ENCODE peak calls at places on chromosomes 3 and 15, in four cellular contexts. C, D, Q and M are unnamed samples.

GRCh38 chr15:71730277-71731144 is 79.8 kb upstream of the NR2E3 start:
- DNase-seq in C (no peak), Q (no peak), D (peak; percentile 36), M (no peak)

GRCh38 chr3:56799251-56799882 is 2.4 kb downstream of the ARHGEF3 start:
- DNase-seq in C (no peak), D (peak; percentile 41), Q (no peak), M (no peak)

GRCh38 chr15:70604671-70605070 is 158.7 kb downstream of the UACA start:
- DNase-seq in D (no peak), Q (no peak), C (no peak), M (no peak)

GRCh38 chr3:119594066-119594465 is 3.6 kb upstream of the PLA1A start:
- DNase-seq in D (no peak), C (no peak), Q (no peak), M (no peak)

GRCh38 chr15:40240619-40241304 is 1.9 kb downstream of the PAK6 start:
- DNase-seq in Q (no peak), D (no peak), C (no peak), M (peak; percentile 7)

GRCh38 chr15:67880651-67881182 is 40.9 kb upstream of the RNU6-1 start:
- DNase-seq in Q (no peak), D (no peak), C (no peak), M (no peak)

GRCh38 chr3:42802876-42803799 is 1.2 kb downstream of the HIGD1A start:
- DNase-seq in Q (no peak), D (no peak), C (no peak), M (no peak)

GRCh38 chr15:48595988-48596387 is 49.5 kb downstream of the FBN1 start:
- DNase-seq in Q (no peak), C (no peak), D (no peak), M (no peak)

GRCh38 chr15:89068325-89068784 is 19.9 kb upstream of the ABHD2 start:
- DNase-seq in D (no peak), C (no peak), Q (no peak), M (no peak)

GRCh38 chr15:71732636-71733035 is 77.7 kb upstream of the NR2E3 start:
- DNase-seq in Q (no peak), D (no peak), C (no peak), M (no peak)

GRCh38 chr3:1147326-1147725 is 54.5 kb downstream of the CNTN6 start:
- DNase-seq in Q (no peak), C (no peak), D (no peak), M (no peak)

GRCh38 chr3:106229495-106230278 is 360.9 kb upstream of the CBLB start:
- DNase-seq in D (no peak), C (no peak), Q (no peak), M (no peak)

GRCh38 chr3:63988943-63989342 is 34.4 kb downstream of the PSMD6 start:
- DNase-seq in C (no peak), Q (no peak), D (no peak), M (no peak)

GRCh38 chr15:58057559-58057958 is 8.0 kb downstream of the ALDH1A2 start:
- DNase-seq in Q (no peak), C (no peak), D (no peak), M (no peak)

GRCh38 chr15:74206801-74207281 is 4.3 kb upstream of the STRA6 start:
- DNase-seq in D (no peak), C (no peak), Q (no peak), M (no peak)